ENCODE peak calls at places on chromosomes 11 and 22, in five cellular contexts. D is GM12865; I is AG10803; B is effector memory CD4-positive, alpha-beta T cell; X is mammary epithelial cell. U is an unnamed sample.
A peak's percentile ranks its signal among the peaks of the same experiment; 100 is the strongest.

GRCh38 chr11:60810583-60810982 is 25.4 kb downstream of the MS4A10 start:
- DNase-seq in D (peak; percentile 26), I (no peak), B (no peak), X (no peak), U (no peak)

GRCh38 chr11:65043881-65044501 is 3.0 kb downstream of the SAC3D1 start:
- DNase-seq in D (no peak), I (peak; percentile 58), B (no peak), X (peak; percentile 8), U (peak; percentile 78)

GRCh38 chr11:1482581-1483444 is 3.8 kb downstream of the MOB2 start:
- DNase-seq in D (no peak), I (no peak), B (no peak), X (no peak), U (peak; percentile 81)

GRCh38 chr22:37033605-37034430 is 14.3 kb downstream of the MPST start:
- DNase-seq in D (no peak), I (no peak), B (no peak), X (no peak), U (no peak)

GRCh38 chr11:2657697-2658284 is 42.0 kb downstream of the KCNQ1OT1 start:
- DNase-seq in D (no peak), I (no peak), B (no peak), X (no peak), U (no peak)

GRCh38 chr11:119999220-119999619 is 138.7 kb downstream of the TRIM29 start:
- DNase-seq in D (peak; percentile 12), I (no peak), B (no peak), X (peak; percentile 6), U (no peak)

GRCh38 chr22:42075277-42075676 is 1.2 kb downstream of the PHETA2 start:
- DNase-seq in D (no peak), I (no peak), B (no peak), X (no peak), U (no peak)

GRCh38 chr11:71387784-71388636 is 60.2 kb downstream of the DHCR7 start:
- DNase-seq in D (no peak), I (no peak), B (no peak), X (no peak), U (no peak)

GRCh38 chr11:109983358-109983757 is 109.8 kb upstream of the ZC3H12C start:
- DNase-seq in D (no peak), I (no peak), B (no peak), X (no peak), U (no peak)

GRCh38 chr22:23922921-23923320 is 28.7 kb downstream of the MIF start:
- DNase-seq in D (no peak), I (no peak), B (no peak), X (no peak), U (no peak)

GRCh38 chr11:14499560-14500180 is at the start of gene COPB1:
- DNase-seq in D (peak; percentile 96), I (peak; percentile 94), B (peak; percentile 87), X (peak; percentile 89), U (peak; percentile 95)

GRCh38 chr11:2533642-2534115 is 88.9 kb downstream of the KCNQ1 start:
- DNase-seq in D (peak; percentile 36), I (peak; percentile 90), B (no peak), X (peak; percentile 80), U (peak; percentile 88)

GRCh38 chr22:35777335-35777975 is 59.8 kb downstream of the APOL5 start:
- DNase-seq in D (no peak), I (peak; percentile 78), B (no peak), X (peak; percentile 57), U (no peak)

GRCh38 chr11:71153005-71153395 is 99.4 kb downstream of the SHANK2 start:
- DNase-seq in D (no peak), I (no peak), B (no peak), X (peak; percentile 75), U (no peak)

GRCh38 chr11:65493367-65494176 is 5.3 kb upstream of the MALAT1 start:
- DNase-seq in D (peak; percentile 81), I (peak; percentile 97), B (no peak), X (peak; percentile 99), U (peak; percentile 91)

GRCh38 chr11:108199446-108200321 is 22.8 kb downstream of the NPAT start:
- DNase-seq in D (peak; percentile 72), I (peak; percentile 42), B (no peak), X (peak; percentile 97), U (no peak)

GRCh38 chr11:61473370-61474025 is 35.1 kb upstream of the LRRC10B start:
- DNase-seq in D (no peak), I (no peak), B (no peak), X (peak; percentile 59), U (no peak)

GRCh38 chr11:31802609-31802989 is 8.5 kb downstream of the PAX6 start:
- DNase-seq in D (no peak), I (no peak), B (no peak), X (no peak), U (peak; percentile 74)

GRCh38 chr22:33057363-33057995 is 702 bp downstream of the SYN3 start:
- DNase-seq in D (no peak), I (no peak), B (no peak), X (no peak), U (no peak)

GRCh38 chr11:85947431-85948272 is 92.5 kb downstream of the CCDC83 start:
- DNase-seq in D (peak; percentile 50), I (peak; percentile 93), B (no peak), X (peak; percentile 85), U (no peak)

GRCh38 chr22:25126510-25126909 is 73.1 kb upstream of the CRYBB3 start:
- DNase-seq in D (no peak), I (no peak), B (no peak), X (no peak), U (no peak)

GRCh38 chr22:20591660-20592310 is 84.4 kb downstream of the MED15 start:
- DNase-seq in D (no peak), I (peak; percentile 26), B (no peak), X (no peak), U (peak; percentile 76)

GRCh38 chr11:30346068-30346688 is 23.3 kb downstream of the ARL14EP start:
- DNase-seq in D (peak; percentile 70), I (peak; percentile 55), B (no peak), X (peak; percentile 25), U (no peak)

GRCh38 chr11:24496728-24497396 is at the start of gene LUZP2:
- DNase-seq in D (no peak), I (peak; percentile 1), B (no peak), X (peak; percentile 28), U (no peak)

GRCh38 chr22:43888740-43889139 is 3.1 kb downstream of the PNPLA5 start:
- DNase-seq in D (no peak), I (no peak), B (no peak), X (no peak), U (peak; percentile 14)

GRCh38 chr11:97937501-97937900 is 1083.2 kb upstream of the CNTN5 start:
- DNase-seq in D (no peak), I (no peak), B (no peak), X (no peak), U (no peak)

GRCh38 chr11:32881286-32881685 is 11.3 kb upstream of the QSER1 start:
- DNase-seq in D (no peak), I (no peak), B (no peak), X (peak; percentile 78), U (no peak)

GRCh38 chr11:113806403-113806802 is 26.8 kb downstream of the CLDN25 start:
- DNase-seq in D (peak; percentile 55), I (peak; percentile 4), B (no peak), X (peak; percentile 21), U (no peak)

GRCh38 chr22:49768961-49769690 is 58.5 kb downstream of the BRD1 start:
- DNase-seq in D (no peak), I (peak; percentile 43), B (no peak), X (no peak), U (peak; percentile 89)

GRCh38 chr22:50061824-50062355 is 3.8 kb upstream of the TTLL8 start:
- DNase-seq in D (no peak), I (no peak), B (no peak), X (no peak), U (no peak)

GRCh38 chr22:47563406-47564157 is 801.1 kb downstream of the TBC1D22A start:
- DNase-seq in D (no peak), I (no peak), B (no peak), X (no peak), U (no peak)
- H3K4me3 ChIP-seq in D (no peak overlapping the region), I (no peak overlapping the region), B (no peak overlapping the region), X (no peak overlapping the region), U (no peak overlapping the region)

GRCh38 chr11:6655790-6656580 is at the start of gene DCHS1:
- DNase-seq in D (no peak), I (no peak), B (no peak), X (no peak), U (no peak)

GRCh38 chr11:6658647-6659046 is 3.0 kb upstream of the DCHS1 start:
- DNase-seq in D (no peak), I (no peak), B (no peak), X (no peak), U (no peak)

GRCh38 chr11:6656581-6656915 is 939 bp upstream of the DCHS1 start:
- DNase-seq in D (no peak), I (no peak), B (no peak), X (no peak), U (no peak)

GRCh38 chr11:6657346-6657745 is 1.7 kb upstream of the DCHS1 start:
- DNase-seq in D (no peak), I (no peak), B (no peak), X (no peak), U (no peak)

GRCh38 chr11:6656936-6657335 is 1.3 kb upstream of the DCHS1 start:
- DNase-seq in D (no peak), I (no peak), B (no peak), X (no peak), U (no peak)
- H3K4me3 ChIP-seq in D (no peak overlapping the region), I (no peak overlapping the region), B (no peak overlapping the region), X (no peak overlapping the region), U (no peak overlapping the region)

GRCh38 chr11:34356918-34357645 is 728 bp downstream of the ABTB2 start:
- DNase-seq in D (peak; percentile 69), I (peak; percentile 69), B (peak; percentile 31), X (peak; percentile 71), U (peak; percentile 61)
- H3K4me3 ChIP-seq in D (peak overlapping the region; percentile 65), I (peak overlapping the region; percentile 80), B (peak overlapping the region; percentile 65), X (peak overlapping the region; percentile 67), U (peak overlapping the region; percentile 51)

DNA sequence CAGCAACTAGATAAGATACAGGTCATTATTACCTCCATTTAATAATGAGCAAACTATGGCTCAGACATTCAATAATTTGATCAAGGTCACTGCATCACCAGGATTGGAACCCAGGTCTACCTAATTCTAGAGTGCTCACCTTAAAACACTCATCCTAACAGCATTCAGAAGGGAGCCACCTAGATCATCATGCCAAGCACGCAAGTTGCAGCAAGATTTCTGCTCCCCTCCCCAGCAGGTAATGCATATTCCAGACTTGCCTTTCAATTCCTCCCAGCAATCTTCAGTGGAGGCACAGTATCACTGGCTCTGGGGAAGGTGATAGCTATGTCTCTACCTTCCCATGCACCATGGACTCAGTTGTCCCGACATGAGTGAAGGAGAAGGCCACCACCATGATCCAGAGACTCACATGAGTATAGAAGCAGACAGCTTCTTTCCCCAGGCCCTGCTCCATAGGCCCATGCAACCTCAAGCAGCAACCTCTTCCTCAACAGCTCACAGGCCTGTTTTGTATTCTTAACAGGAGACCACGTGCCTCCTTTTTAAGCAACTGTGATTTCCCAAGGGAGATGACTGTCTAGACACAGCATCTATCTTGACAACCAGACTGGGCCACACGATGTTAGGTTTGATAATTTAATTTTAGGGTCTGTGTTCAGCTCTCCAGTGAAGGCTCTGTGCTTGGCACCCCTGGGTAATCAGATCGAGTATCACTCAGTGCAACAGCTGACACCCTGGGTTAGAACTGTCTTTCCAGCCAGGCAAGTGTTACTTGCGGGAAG is 36.4 kb downstream of the RAB30 start:
- DNase-seq in D (peak; percentile 36), I (peak; percentile 79), B (no peak), X (peak; percentile 41), U (no peak)
- H3K4me3 ChIP-seq in D (no peak overlapping the region), I (no peak overlapping the region), B (no peak overlapping the region), X (no peak overlapping the region), U (no peak overlapping the region)

U was measured in upper lobe of left lung.